ENCODE peak calls at places on chromosomes 13 and 19, in six cellular contexts. H is ovary, L is tibial nerve, T is A549, G is esophagus muscularis mucosa, N is suprapubic skin. V is an unnamed sample.

GRCh38 chr19:31164666-31165265 is 184.5 kb downstream of the TSHZ3 start:
- DNase-seq in H (no peak), L (no peak), T (no peak), G (no peak), N (no peak), V (no peak)

GRCh38 chr13:36509369-36509768 is 77.1 kb downstream of the CCNA1 start:
- DNase-seq in H (no peak), L (no peak), T (no peak), G (no peak), N (no peak), V (no peak)

GRCh38 chr19:12294308-12295158 is at the start of gene ZNF44:
- DNase-seq in H (peak), L (peak), T (peak), G (peak), N (peak), V (peak)

GRCh38 chr19:21314676-21315075 is 14.5 kb downstream of the ZNF708 start:
- DNase-seq in H (no peak), L (no peak), T (no peak), G (no peak), N (no peak), V (no peak)

GRCh38 chr13:110333837-110334236 is 26.8 kb downstream of the COL4A2 start:
- DNase-seq in H (no peak), L (no peak), T (no peak), G (no peak), N (no peak), V (no peak)

GRCh38 chr19:35048911-35049411 is 7.4 kb downstream of the HPN start:
- DNase-seq in H (no peak), L (no peak), T (no peak), G (no peak), N (no peak), V (peak)

GRCh38 chr19:16373539-16373938 is 48.9 kb downstream of the KLF2 start:
- DNase-seq in H (peak), L (peak), T (no peak), G (no peak), N (no peak), V (no peak)

GRCh38 chr13:42458193-42458592 is 115.8 kb upstream of the TNFSF11 start:
- DNase-seq in H (no peak), L (no peak), T (no peak), G (no peak), N (no peak), V (no peak)

GRCh38 chr13:40528881-40529280 is 137.6 kb downstream of the FOXO1 start:
- DNase-seq in H (no peak), L (no peak), T (no peak), G (no peak), N (no peak), V (no peak)

GRCh38 chr19:29417048-29417447 is 108.7 kb upstream of the VSTM2B start:
- DNase-seq in H (no peak), L (no peak), T (no peak), G (no peak), N (no peak), V (no peak)

GRCh38 chr13:46715363-46715762 is 81.6 kb downstream of the ESD start:
- DNase-seq in H (no peak), L (no peak), T (no peak), G (no peak), N (no peak), V (no peak)

GRCh38 chr13:97275265-97275664 is 53.1 kb downstream of the MBNL2 start:
- DNase-seq in H (no peak), L (no peak), T (peak), G (no peak), N (no peak), V (no peak)

GRCh38 chr13:104750377-104750776 is 1684.2 kb upstream of the SLC10A2 start:
- DNase-seq in H (no peak), L (no peak), T (no peak), G (no peak), N (no peak), V (no peak)

GRCh38 chr19:23382955-23383354 is 12.3 kb downstream of the ZNF91 start:
- DNase-seq in H (no peak), L (no peak), T (no peak), G (no peak), N (no peak), V (no peak)

GRCh38 chr13:45055902-45056648 is 64.2 kb upstream of the GTF2F2 start:
- DNase-seq in H (peak), L (peak), T (no peak), G (no peak), N (no peak), V (no peak)

GRCh38 chr13:110331362-110331761 is 24.3 kb downstream of the COL4A2 start:
- DNase-seq in H (no peak), L (no peak), T (no peak), G (no peak), N (no peak), V (no peak)

GRCh38 chr13:105518086-105518485 is 1017.4 kb downstream of the EFNB2 start:
- DNase-seq in H (no peak), L (no peak), T (no peak), G (no peak), N (no peak), V (no peak)

GRCh38 chr19:1049841-1050240 is 9.9 kb downstream of the ABCA7 start:
- DNase-seq in H (no peak), L (no peak), T (no peak), G (no peak), N (no peak), V (no peak)

GRCh38 chr19:9156304-9156703 is 16.1 kb downstream of the ZNF317 start:
- DNase-seq in H (no peak), L (no peak), T (no peak), G (no peak), N (no peak), V (no peak)

GRCh38 chr19:20078696-20079095 is 896 bp downstream of the ZNF90 start:
- DNase-seq in H (peak), L (peak), T (no peak), G (no peak), N (no peak), V (peak)

GRCh38 chr19:29467824-29468401 is 57.9 kb upstream of the VSTM2B start:
- DNase-seq in H (no peak), L (no peak), T (peak), G (peak), N (no peak), V (no peak)

GRCh38 chr13:44146162-44146561 is 227.5 kb upstream of the SERP2 start:
- DNase-seq in H (no peak), L (peak), T (no peak), G (peak), N (no peak), V (no peak)

GRCh38 chr19:29884044-29884443 is 58.0 kb upstream of the URI1 start:
- DNase-seq in H (no peak), L (no peak), T (no peak), G (no peak), N (no peak), V (no peak)

GRCh38 chr19:373391-374182 is 29.0 kb upstream of the MIER2 start:
- DNase-seq in H (no peak), L (no peak), T (no peak), G (no peak), N (no peak), V (no peak)

GRCh38 chr19:44753932-44754742 is 5.6 kb downstream of the BCL3 start:
- DNase-seq in H (peak), L (peak), T (peak), G (peak), N (peak), V (peak)

GRCh38 chr13:46486270-46486669 is 66.7 kb upstream of the LRCH1 start:
- DNase-seq in H (no peak), L (no peak), T (no peak), G (no peak), N (no peak), V (no peak)

GRCh38 chr19:14102102-14102696 is 11.6 kb upstream of the SAMD1 start:
- DNase-seq in H (no peak), L (no peak), T (no peak), G (no peak), N (no peak), V (no peak)

GRCh38 chr19:38505958-38506357 is 72.5 kb downstream of the RYR1 start:
- DNase-seq in H (no peak), L (no peak), T (no peak), G (no peak), N (no peak), V (no peak)
- TF ChIP-seq EP300 in H (no peak), L (no peak), T (no peak), G (no peak), N (no peak), V (no peak)

GRCh38 chr19:39270091-39270871 is 2.1 kb downstream of the IFNL2 start:
- DNase-seq in H (no peak), L (no peak), T (peak), G (no peak), N (peak), V (no peak)
- TF ChIP-seq POLR2A in H (no peak), L (no peak), T (no peak), G (no peak), N (no peak), V (no peak)

GRCh38 chr19:37699057-37699456 is 20.5 kb downstream of the ZNF607 start:
- DNase-seq in H (no peak), L (no peak), T (no peak), G (no peak), N (no peak), V (no peak)
- TF ChIP-seq EP300 in H (no peak), L (no peak), T (no peak), G (no peak), N (no peak), V (no peak)

GRCh38 chr19:2270157-2270571 is 11.8 kb downstream of the PEAK3 start:
- DNase-seq in H (peak), L (peak), T (no peak), G (no peak), N (peak), V (no peak)

GRCh38 chr19:2269244-2270156 is 12.5 kb downstream of the PEAK3 start:
- DNase-seq in H (peak), L (peak), T (peak), G (peak), N (peak), V (peak)

GRCh38 chr19:2268861-2269243 is 12.6 kb upstream of the JSRP1 start:
- DNase-seq in H (no peak), L (no peak), T (no peak), G (no peak), N (no peak), V (no peak)

GRCh38 chr19:2268480-2268830 is 12.2 kb upstream of the JSRP1 start:
- DNase-seq in H (no peak), L (no peak), T (no peak), G (no peak), N (no peak), V (no peak)

DNA sequence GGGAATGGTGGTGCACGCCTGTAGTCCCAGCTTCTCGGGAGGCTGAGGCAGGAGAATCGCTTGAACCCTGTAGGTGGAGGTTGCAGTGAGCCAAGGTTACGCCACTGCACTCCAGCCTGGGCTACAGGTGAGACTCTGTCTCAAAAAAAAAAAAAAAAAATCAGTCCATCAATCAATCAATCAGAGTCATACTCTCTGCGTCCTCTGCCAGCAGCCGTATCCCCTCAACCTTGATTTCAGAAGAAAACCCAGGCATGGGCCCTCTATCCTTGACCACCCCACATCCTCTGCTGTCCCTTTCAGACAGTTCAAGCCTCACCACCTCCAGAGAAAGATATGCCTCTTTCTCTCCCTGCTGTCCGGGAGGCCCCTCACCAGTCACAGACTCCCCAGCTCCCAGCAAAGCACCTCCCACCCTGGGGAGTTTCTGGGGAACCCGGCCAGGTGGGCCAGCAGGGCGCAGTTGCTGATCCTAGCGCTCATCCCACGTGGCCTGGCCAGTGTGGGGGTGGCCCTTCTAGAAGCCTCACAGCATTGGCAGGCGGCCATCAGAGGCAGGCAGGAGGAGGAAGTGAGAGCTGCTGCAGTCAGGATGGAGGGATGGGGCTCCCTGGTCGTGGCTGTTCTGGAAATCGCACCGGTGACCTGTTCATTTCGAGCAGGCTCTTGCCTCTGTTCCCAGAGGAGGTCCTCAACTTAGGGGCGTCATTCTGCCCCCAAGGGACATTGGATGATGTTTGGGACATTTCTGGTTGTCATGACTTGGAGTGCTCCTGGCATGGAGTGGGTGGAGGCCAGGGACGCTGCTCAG is 10.2 kb upstream of the JSRP1 start:
- DNase-seq in H (peak), L (peak), T (no peak), G (peak), N (no peak), V (peak)
- TF ChIP-seq POLR2A in H (no peak), L (peak), T (no peak), G (no peak), N (peak), V (no peak)

GRCh38 chr13:51005566-51005965 is 96.0 kb downstream of the RNASEH2B start:
- DNase-seq in H (no peak), L (no peak), T (no peak), G (peak), N (no peak), V (no peak)
- TF ChIP-seq EP300 in H (no peak), L (no peak), T (no peak), G (no peak), N (no peak), V (no peak)

GRCh38 chr13:39310961-39311360 is 272.7 kb downstream of the NHLRC3 start:
- DNase-seq in H (no peak), L (no peak), T (no peak), G (no peak), N (no peak), V (no peak)
- TF ChIP-seq POLR2A in H (no peak), L (no peak), T (no peak), G (no peak), N (no peak), V (no peak)

GRCh38 chr19:18306209-18306902 is 16.5 kb downstream of the LSM4 start:
- DNase-seq in H (no peak), L (no peak), T (no peak), G (no peak), N (no peak), V (no peak)

GRCh38 chr19:18304194-18304495 is 18.7 kb downstream of the LSM4 start:
- DNase-seq in H (no peak), L (no peak), T (no peak), G (no peak), N (no peak), V (no peak)

GRCh38 chr19:18306903-18307681 is 15.8 kb downstream of the LSM4 start:
- DNase-seq in H (peak), L (no peak), T (no peak), G (no peak), N (no peak), V (peak)

GRCh38 chr19:18301718-18302111 is 20.3 kb upstream of the JUND start:
- DNase-seq in H (no peak), L (no peak), T (no peak), G (no peak), N (no peak), V (no peak)

GRCh38 chr19:18304496-18305312 is 18.2 kb downstream of the LSM4 start:
- DNase-seq in H (peak), L (peak), T (peak), G (peak), N (peak), V (peak)
- TF ChIP-seq EP300 in H (no peak), L (peak), T (no peak), G (no peak), N (no peak), V (peak)